ENCODE peak calls at places on chromosomes 16 and 17, in ten cellular contexts. One of them, this sample, is unnamed.

GRCh38 chr17:7403043-7403901 is 625 bp downstream of the TMEM256 start:
- DNase-seq in HL-60: no peak
- DNase-seq in Panc1: no peak
- DNase-seq in small intestine: peak
- DNase-seq in stimulated activated CD4-positive, alpha-beta T cell treated with anti-CD3 and anti-CD28 coated beads, TNF-alpha, amount 100 ng/mL, for 48 hours: no peak
- DNase-seq in activated effector memory CD4-positive, alpha-beta T cell treated with Interleukin-2 at 50 U/mL for 16 hours: no peak
- DNase-seq in psoas muscle: peak
- DNase-seq in globus pallidus: no peak
- DNase-seq in brain microvascular endothelial cell: no peak
- DNase-seq in NCI-H1694 treated with DMSO at 0.1 percent for 48 hours: no peak
- DNase-seq in this sample: peak

GRCh38 chr16:79845006-79845733 is 244.6 kb upstream of the MAF start:
- DNase-seq in HL-60: no peak
- DNase-seq in Panc1: no peak
- DNase-seq in small intestine: no peak
- DNase-seq in stimulated activated CD4-positive, alpha-beta T cell treated with anti-CD3 and anti-CD28 coated beads, TNF-alpha, amount 100 ng/mL, for 48 hours: no peak
- DNase-seq in activated effector memory CD4-positive, alpha-beta T cell treated with Interleukin-2 at 50 U/mL for 16 hours: no peak
- DNase-seq in psoas muscle: no peak
- DNase-seq in globus pallidus: no peak
- DNase-seq in brain microvascular endothelial cell: no peak
- DNase-seq in NCI-H1694 treated with DMSO at 0.1 percent for 48 hours: no peak
- DNase-seq in this sample: no peak

GRCh38 chr16:19118938-19119431 is 5.2 kb downstream of the ITPRIPL2 start:
- DNase-seq in HL-60: peak
- DNase-seq in Panc1: no peak
- DNase-seq in small intestine: no peak
- DNase-seq in stimulated activated CD4-positive, alpha-beta T cell treated with anti-CD3 and anti-CD28 coated beads, TNF-alpha, amount 100 ng/mL, for 48 hours: peak
- DNase-seq in activated effector memory CD4-positive, alpha-beta T cell treated with Interleukin-2 at 50 U/mL for 16 hours: no peak
- DNase-seq in psoas muscle: no peak
- DNase-seq in globus pallidus: no peak
- DNase-seq in brain microvascular endothelial cell: peak
- DNase-seq in NCI-H1694 treated with DMSO at 0.1 percent for 48 hours: no peak
- DNase-seq in this sample: peak

GRCh38 chr17:82863646-82863940 is 23.8 kb upstream of the ZNF750 start:
- DNase-seq in HL-60: no peak
- DNase-seq in Panc1: no peak
- DNase-seq in small intestine: no peak
- DNase-seq in stimulated activated CD4-positive, alpha-beta T cell treated with anti-CD3 and anti-CD28 coated beads, TNF-alpha, amount 100 ng/mL, for 48 hours: no peak
- DNase-seq in activated effector memory CD4-positive, alpha-beta T cell treated with Interleukin-2 at 50 U/mL for 16 hours: no peak
- DNase-seq in psoas muscle: peak
- DNase-seq in globus pallidus: no peak
- DNase-seq in brain microvascular endothelial cell: no peak
- DNase-seq in NCI-H1694 treated with DMSO at 0.1 percent for 48 hours: no peak
- DNase-seq in this sample: no peak

GRCh38 chr17:75130059-75130631 is 1.4 kb downstream of the NT5C start:
- DNase-seq in HL-60: no peak
- DNase-seq in Panc1: no peak
- DNase-seq in small intestine: no peak
- DNase-seq in stimulated activated CD4-positive, alpha-beta T cell treated with anti-CD3 and anti-CD28 coated beads, TNF-alpha, amount 100 ng/mL, for 48 hours: no peak
- DNase-seq in activated effector memory CD4-positive, alpha-beta T cell treated with Interleukin-2 at 50 U/mL for 16 hours: no peak
- DNase-seq in psoas muscle: no peak
- DNase-seq in globus pallidus: no peak
- DNase-seq in brain microvascular endothelial cell: no peak
- DNase-seq in NCI-H1694 treated with DMSO at 0.1 percent for 48 hours: no peak
- DNase-seq in this sample: no peak

GRCh38 chr17:27506348-27507218 is 50.3 kb downstream of the KSR1 start:
- DNase-seq in HL-60: no peak
- DNase-seq in Panc1: no peak
- DNase-seq in small intestine: no peak
- DNase-seq in stimulated activated CD4-positive, alpha-beta T cell treated with anti-CD3 and anti-CD28 coated beads, TNF-alpha, amount 100 ng/mL, for 48 hours: no peak
- DNase-seq in activated effector memory CD4-positive, alpha-beta T cell treated with Interleukin-2 at 50 U/mL for 16 hours: no peak
- DNase-seq in psoas muscle: no peak
- DNase-seq in globus pallidus: no peak
- DNase-seq in brain microvascular endothelial cell: no peak
- DNase-seq in NCI-H1694 treated with DMSO at 0.1 percent for 48 hours: no peak
- DNase-seq in this sample: no peak

GRCh38 chr17:61766520-61766919 is 96.8 kb downstream of the BRIP1 start:
- DNase-seq in HL-60: no peak
- DNase-seq in Panc1: no peak
- DNase-seq in small intestine: no peak
- DNase-seq in stimulated activated CD4-positive, alpha-beta T cell treated with anti-CD3 and anti-CD28 coated beads, TNF-alpha, amount 100 ng/mL, for 48 hours: no peak
- DNase-seq in activated effector memory CD4-positive, alpha-beta T cell treated with Interleukin-2 at 50 U/mL for 16 hours: no peak
- DNase-seq in psoas muscle: no peak
- DNase-seq in globus pallidus: no peak
- DNase-seq in brain microvascular endothelial cell: no peak
- DNase-seq in NCI-H1694 treated with DMSO at 0.1 percent for 48 hours: no peak
- DNase-seq in this sample: no peak

GRCh38 chr17:61647044-61647443 is 56.0 kb upstream of the NACA2 start:
- DNase-seq in HL-60: no peak
- DNase-seq in Panc1: no peak
- DNase-seq in small intestine: no peak
- DNase-seq in stimulated activated CD4-positive, alpha-beta T cell treated with anti-CD3 and anti-CD28 coated beads, TNF-alpha, amount 100 ng/mL, for 48 hours: no peak
- DNase-seq in activated effector memory CD4-positive, alpha-beta T cell treated with Interleukin-2 at 50 U/mL for 16 hours: no peak
- DNase-seq in psoas muscle: no peak
- DNase-seq in globus pallidus: no peak
- DNase-seq in brain microvascular endothelial cell: peak
- DNase-seq in NCI-H1694 treated with DMSO at 0.1 percent for 48 hours: no peak
- DNase-seq in this sample: no peak

GRCh38 chr17:72426321-72426720 is 305.5 kb downstream of the SOX9 start:
- DNase-seq in HL-60: no peak
- DNase-seq in Panc1: no peak
- DNase-seq in small intestine: no peak
- DNase-seq in stimulated activated CD4-positive, alpha-beta T cell treated with anti-CD3 and anti-CD28 coated beads, TNF-alpha, amount 100 ng/mL, for 48 hours: no peak
- DNase-seq in activated effector memory CD4-positive, alpha-beta T cell treated with Interleukin-2 at 50 U/mL for 16 hours: no peak
- DNase-seq in psoas muscle: no peak
- DNase-seq in globus pallidus: no peak
- DNase-seq in brain microvascular endothelial cell: no peak
- DNase-seq in NCI-H1694 treated with DMSO at 0.1 percent for 48 hours: peak
- DNase-seq in this sample: no peak

This sample was measured in RKO.